ENCODE peak calls at places on chromosomes 6 and 20, in eight cellular contexts. U is stomach, Q is prostate gland, W is tibial nerve, K is breast epithelium, R is IMR-90, A is H1, F is A549. H is an unnamed sample.

GRCh38 chr6:26065952-26066380 is 21.3 kb upstream of the HFE start:
- DNase-seq in U (peak; percentile 78), Q (peak; percentile 72), W (no peak), K (peak; percentile 46), R (peak; percentile 82), A (no peak), F (peak; percentile 60), H (peak; percentile 47)

GRCh38 chr6:68559052-68559451 is 76.0 kb upstream of the ADGRB3 start:
- DNase-seq in U (no peak), Q (no peak), W (no peak), K (no peak), R (no peak), A (no peak), F (no peak), H (no peak)

GRCh38 chr6:147506704-147507114 is 1.8 kb upstream of the SAMD5 start:
- DNase-seq in U (peak; percentile 78), Q (peak; percentile 65), W (peak; percentile 38), K (peak; percentile 52), R (peak; percentile 45), A (peak; percentile 88), F (peak; percentile 58), H (no peak)

GRCh38 chr6:133701633-133702331 is 187.1 kb upstream of the TCF21 start:
- DNase-seq in U (no peak), Q (no peak), W (no peak), K (no peak), R (peak; percentile 48), A (no peak), F (no peak), H (no peak)

GRCh38 chr6:81696505-81696904 is 56.0 kb downstream of the TENT5A start:
- DNase-seq in U (peak; percentile 29), Q (no peak), W (no peak), K (no peak), R (peak; percentile 33), A (no peak), F (no peak), H (no peak)

GRCh38 chr20:226958-227357 is at the start of gene DEFB129:
- DNase-seq in U (no peak), Q (no peak), W (no peak), K (no peak), R (no peak), A (no peak), F (no peak), H (no peak)

GRCh38 chr6:20207096-20207454 is 5.2 kb downstream of the MBOAT1 start:
- DNase-seq in U (no peak), Q (no peak), W (no peak), K (no peak), R (no peak), A (no peak), F (no peak), H (no peak)

GRCh38 chr6:145844933-145845531 is 30.4 kb upstream of the FBXO30 start:
- DNase-seq in U (no peak), Q (no peak), W (no peak), K (no peak), R (no peak), A (no peak), F (no peak), H (no peak)

GRCh38 chr6:112576421-112576820 is 229.3 kb downstream of the RFPL4B start:
- DNase-seq in U (no peak), Q (no peak), W (no peak), K (no peak), R (no peak), A (no peak), F (no peak), H (no peak)

GRCh38 chr6:75531174-75531573 is 37.6 kb upstream of the FILIP1 start:
- DNase-seq in U (no peak), Q (no peak), W (no peak), K (no peak), R (no peak), A (no peak), F (no peak), H (no peak)

GRCh38 chr6:20932284-20932683 is 398.0 kb downstream of the CDKAL1 start:
- DNase-seq in U (no peak), Q (no peak), W (no peak), K (no peak), R (no peak), A (no peak), F (no peak), H (no peak)

GRCh38 chr6:33696538-33697518 is 14.7 kb downstream of the UQCC2 start:
- DNase-seq in U (peak; percentile 77), Q (peak; percentile 70), W (no peak), K (no peak), R (peak; percentile 61), A (no peak), F (no peak), H (no peak)

GRCh38 chr6:87152528-87152950 is 2.8 kb upstream of the ZNF292 start:
- DNase-seq in U (no peak), Q (no peak), W (no peak), K (peak; percentile 19), R (peak; percentile 16), A (peak; percentile 58), F (no peak), H (no peak)

GRCh38 chr6:16817594-16817993 is 56.3 kb upstream of the ATXN1 start:
- DNase-seq in U (no peak), Q (no peak), W (no peak), K (no peak), R (peak; percentile 39), A (no peak), F (no peak), H (no peak)

GRCh38 chr20:24948939-24949679 is at the start of gene CST7:
- DNase-seq in U (peak; percentile 49), Q (no peak), W (no peak), K (no peak), R (no peak), A (no peak), F (no peak), H (peak; percentile 34)

GRCh38 chr20:9374068-9374467 is 140.3 kb upstream of the LAMP5 start:
- DNase-seq in U (no peak), Q (no peak), W (no peak), K (no peak), R (peak; percentile 66), A (no peak), F (no peak), H (no peak)

GRCh38 chr20:4725263-4725550 is 3.5 kb downstream of the PRND start:
- DNase-seq in U (no peak), Q (no peak), W (no peak), K (no peak), R (no peak), A (no peak), F (no peak), H (no peak)

GRCh38 chr6:132812756-132813172 is 1.6 kb upstream of the RPS12 start:
- DNase-seq in U (no peak), Q (no peak), W (no peak), K (no peak), R (peak; percentile 59), A (no peak), F (no peak), H (no peak)

GRCh38 chr20:17934141-17934862 is 34.3 kb downstream of the SNX5 start:
- DNase-seq in U (no peak), Q (no peak), W (no peak), K (no peak), R (no peak), A (no peak), F (no peak), H (no peak)

GRCh38 chr6:125393449-125393858 is 91.7 kb upstream of the HDDC2 start:
- DNase-seq in U (no peak), Q (no peak), W (no peak), K (no peak), R (no peak), A (no peak), F (no peak), H (no peak)

GRCh38 chr6:81331526-81331925 is 421.0 kb downstream of the TENT5A start:
- DNase-seq in U (no peak), Q (no peak), W (no peak), K (no peak), R (peak; percentile 7), A (no peak), F (no peak), H (no peak)

GRCh38 chr6:13709698-13710551 is 1.7 kb downstream of the RANBP9 start:
- DNase-seq in U (no peak), Q (no peak), W (no peak), K (no peak), R (peak; percentile 79), A (no peak), F (no peak), H (no peak)

GRCh38 chr6:160285541-160286105 is 27.0 kb upstream of the SLC22A2 start:
- DNase-seq in U (no peak), Q (no peak), W (no peak), K (no peak), R (no peak), A (no peak), F (no peak), H (no peak)
- H3K27ac ChIP-seq in U (no peak overlapping the region), Q (no peak overlapping the region), W (no peak overlapping the region), K (no peak overlapping the region), R (no peak overlapping the region), A (no peak overlapping the region), F (no peak overlapping the region), H (no peak overlapping the region)

DNA sequence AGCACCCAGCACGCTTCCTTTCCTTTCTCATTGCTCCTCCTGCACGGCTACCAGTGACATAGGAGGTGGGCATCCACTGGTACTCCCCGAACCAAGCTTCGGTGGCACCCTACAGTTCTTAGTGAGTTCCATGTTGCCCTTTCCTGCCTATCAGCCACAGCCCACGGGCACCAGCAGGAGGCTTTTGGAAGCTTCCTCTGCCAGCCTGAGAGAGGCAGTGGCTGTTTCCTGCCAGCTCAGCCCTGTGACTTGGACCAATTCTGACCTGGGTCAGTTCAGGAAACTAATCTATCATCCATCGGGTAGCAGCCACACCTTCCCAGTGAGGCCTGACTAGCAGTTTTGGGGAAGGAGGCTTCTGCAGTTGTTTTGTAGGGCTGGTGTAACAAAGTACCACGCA is 176.4 kb upstream of the UST start:
- DNase-seq in U (no peak), Q (no peak), W (no peak), K (no peak), R (no peak), A (no peak), F (no peak), H (no peak)
- H3K4me1 ChIP-seq in U (no peaks in the 10 kb centered on the region), Q (no peaks in the 10 kb centered on the region), W (peaks cover 7% of the 10 kb centered on the region), K (no peaks in the 10 kb centered on the region), R (peaks cover 8% of the 10 kb centered on the region), A (no peaks in the 10 kb centered on the region), F (no peaks in the 10 kb centered on the region), H (no peaks in the 10 kb centered on the region)

DNA sequence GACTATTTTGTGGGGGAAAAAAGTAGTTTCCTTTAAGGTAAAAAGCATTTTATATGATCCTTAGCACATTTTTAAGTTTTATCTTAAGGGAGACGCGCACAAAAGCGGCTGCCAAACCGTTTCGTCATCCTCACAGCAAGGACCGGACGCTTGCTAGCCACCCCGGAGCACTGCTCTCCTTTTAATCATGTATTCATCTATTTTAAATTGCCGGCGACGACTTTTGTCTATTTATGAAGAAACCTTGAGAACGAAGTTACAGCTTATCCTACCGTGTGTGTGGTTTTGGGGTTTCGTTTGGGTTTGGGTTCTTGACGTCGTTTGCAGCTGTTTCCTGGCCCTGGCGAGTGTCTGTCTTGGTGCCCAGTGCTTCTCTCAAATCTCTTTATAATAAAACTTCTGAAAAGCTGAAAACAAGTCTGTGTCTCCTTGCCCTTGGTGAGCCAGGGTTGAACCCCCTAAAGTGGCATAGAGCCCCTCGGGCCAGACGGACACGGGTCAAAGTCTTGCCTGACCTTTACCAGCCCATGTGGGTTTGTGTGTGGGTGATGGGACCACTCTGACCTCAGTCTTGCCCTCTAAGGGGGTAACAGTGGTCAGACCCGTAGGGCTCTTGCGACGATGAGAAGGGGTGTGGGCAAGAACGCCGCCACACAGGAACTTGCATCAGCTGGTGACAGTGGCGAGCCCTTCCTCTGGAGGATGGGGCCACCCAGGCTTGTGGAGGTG is 117.6 kb downstream of the JPH2 start:
- DNase-seq in U (peak; percentile 30), Q (no peak), W (no peak), K (peak; percentile 15), R (no peak), A (peak; percentile 22), F (no peak), H (no peak)
- TF ChIP-seq POLR2A in U (no peak), Q (no peak), W (no peak), K (no peak), R (no peak), A (no peak), F (no peak), H (no peak)

GRCh38 chr20:8020314-8021079 is 936 bp upstream of the TMX4 start:
- DNase-seq in U (no peak), Q (no peak), W (no peak), K (no peak), R (no peak), A (no peak), F (no peak), H (no peak)
- H3K27ac ChIP-seq in U (peak overlapping the region; percentile 99), Q (no peak overlapping the region), W (peak overlapping the region; percentile 99), K (peak overlapping the region; percentile 99), R (no peak overlapping the region), A (no peak overlapping the region), F (no peak overlapping the region), H (peak overlapping the region; percentile 91)

H was measured in gastrocnemius medialis.